ENCODE peak calls at places on chromosomes 4 and X, in five cellular contexts. P, T, C, G and S are unnamed samples.

GRCh38 chr4:86564795-86565194 is 29.3 kb upstream of the PTPN13 start:
- ATAC-seq in C (no peak), P (no peak), T (peak; percentile 74), G (peak; percentile 52), S (no peak)

GRCh38 chr4:128521634-128522253 is 234.1 kb upstream of the PGRMC2 start:
- ATAC-seq in T (no peak), C (no peak), G (no peak), P (no peak), S (no peak)

GRCh38 chr4:99921174-99921573 is 25.2 kb downstream of the DNAJB14 start:
- ATAC-seq in P (no peak), C (no peak), T (no peak), G (no peak), S (no peak)

GRCh38 chr4:128825226-128825625 is 15.7 kb downstream of the JADE1 start:
- ATAC-seq in T (no peak), P (no peak), G (no peak), C (peak; percentile 83), S (no peak)

GRCh38 chr4:1725521-1725920 is 4.2 kb downstream of the TACC3 start:
- ATAC-seq in P (no peak), T (no peak), G (no peak), C (no peak), S (no peak)

GRCh38 chr4:8507624-8508023 is 67.0 kb downstream of the TRMT44 start:
- ATAC-seq in C (no peak), P (no peak), G (no peak), T (no peak), S (no peak)

GRCh38 chrX:13109811-13110210 is 65.4 kb upstream of the FAM9C start:
- ATAC-seq in P (no peak), C (no peak), G (no peak), T (no peak), S (no peak)

GRCh38 chrX:151370906-151371305 is 26.1 kb upstream of the VMA21 start:
- ATAC-seq in C (peak; percentile 87), P (peak; percentile 92), T (no peak), G (no peak), S (no peak)

GRCh38 chrX:38595801-38596200 is 34.5 kb downstream of the TSPAN7 start:
- ATAC-seq in C (no peak), G (no peak), T (no peak), P (no peak), S (no peak)

GRCh38 chrX:36867143-36867542 is 141.0 kb upstream of the FAM47C start:
- ATAC-seq in T (no peak), C (no peak), G (peak; percentile 76), P (peak; percentile 55), S (no peak)

GRCh38 chrX:25196221-25196620 is 180.5 kb upstream of the ARX start:
- ATAC-seq in T (no peak), P (no peak), C (no peak), G (no peak), S (no peak)

GRCh38 chr4:40475609-40476008 is 140.5 kb downstream of the CHRNA9 start:
- ATAC-seq in G (no peak), C (peak; percentile 43), T (no peak), P (peak; percentile 46), S (no peak)

GRCh38 chr4:39568805-39569204 is 41.6 kb upstream of the UGDH start:
- ATAC-seq in G (peak; percentile 88), T (no peak), C (peak; percentile 58), P (no peak), S (no peak)

GRCh38 chrX:37608156-37608555 is 36.7 kb downstream of the LANCL3 start:
- ATAC-seq in C (no peak), P (no peak), T (no peak), G (no peak), S (no peak)

GRCh38 chrX:54397113-54397512 is 39.3 kb upstream of the WNK3 start:
- ATAC-seq in P (no peak), G (no peak), C (no peak), T (no peak), S (no peak)

GRCh38 chrX:44931441-44931973 is 58.5 kb downstream of the KDM6A start:
- ATAC-seq in G (peak; percentile 23), P (no peak), C (no peak), T (no peak), S (no peak)

GRCh38 chr4:183080372-183081115 is 18.5 kb upstream of the WWC2 start:
- ATAC-seq in C (no peak), G (no peak), P (peak; percentile 90), T (no peak), S (no peak)

GRCh38 chr4:174096456-174096855 is 187.0 kb downstream of the FBXO8 start:
- ATAC-seq in C (no peak), G (no peak), P (no peak), T (peak; percentile 19), S (no peak)

GRCh38 chr4:675036-675804 is 878 bp downstream of the MYL5 start:
- ATAC-seq in C (peak; percentile 30), G (peak; percentile 22), P (peak; percentile 29), T (peak; percentile 0), S (peak; percentile 7)

GRCh38 chrX:153474718-153475117 is 4.3 kb upstream of the HAUS7 start:
- ATAC-seq in C (no peak), G (no peak), P (no peak), T (no peak), S (peak; percentile 37)
- TF ChIP-seq POLR2AphosphoS5 in C (no peak), G (no peak), P (no peak), T (no peak), S (peak; percentile 56)

GRCh38 chrX:137143864-137144263 is 110.1 kb upstream of the GPR101 start:
- ATAC-seq in G (no peak), C (no peak), T (no peak), P (no peak), S (no peak)
- TF ChIP-seq EP300 in G (no peak), C (no peak), T (no peak), P (no peak), S (no peak)

GRCh38 chrX:12010436-12010835 is 127.8 kb upstream of the FRMPD4 start:
- ATAC-seq in T (no peak), C (no peak), P (no peak), G (no peak), S (no peak)
- H3K27ac ChIP-seq in T (no peak overlapping the region), C (no peak overlapping the region), P (no peak overlapping the region), G (no peak overlapping the region), S (no peak overlapping the region)

GRCh38 chrX:1418901-1419544 is 27.1 kb upstream of the SLC25A6 start:
- ATAC-seq in C (no peak), P (peak; percentile 15), T (no peak), G (no peak), S (no peak)
- TF ChIP-seq POLR2AphosphoS5 in C (no peak), P (no peak), T (no peak), G (peak; percentile 32), S (no peak)

GRCh38 chr4:83548151-83548905 is 12.4 kb downstream of the GPAT3 start:
- ATAC-seq in P (peak; percentile 84), G (peak; percentile 92), T (peak; percentile 78), C (peak; percentile 94), S (peak; percentile 66)
- TF ChIP-seq EP300 in P (peak; percentile 85), G (peak; percentile 55), T (no peak), C (peak; percentile 73), S (no peak)

GRCh38 chrX:154372612-154373022 is 1.8 kb downstream of the FLNA start:
- ATAC-seq in P (no peak), G (peak; percentile 59), C (no peak), T (no peak), S (no peak)

GRCh38 chrX:154376768-154377167 is 2.3 kb upstream of the EMD start:
- ATAC-seq in P (no peak), C (no peak), G (no peak), T (no peak), S (peak; percentile 3)

GRCh38 chrX:154374361-154375155 is at the start of gene FLNA:
- ATAC-seq in T (no peak), P (peak; percentile 5), C (no peak), G (no peak), S (peak; percentile 1)

GRCh38 chrX:154373340-154374306 is 811 bp downstream of the FLNA start:
- ATAC-seq in C (no peak), G (no peak), T (peak; percentile 23), P (peak; percentile 43), S (no peak)

DNA sequence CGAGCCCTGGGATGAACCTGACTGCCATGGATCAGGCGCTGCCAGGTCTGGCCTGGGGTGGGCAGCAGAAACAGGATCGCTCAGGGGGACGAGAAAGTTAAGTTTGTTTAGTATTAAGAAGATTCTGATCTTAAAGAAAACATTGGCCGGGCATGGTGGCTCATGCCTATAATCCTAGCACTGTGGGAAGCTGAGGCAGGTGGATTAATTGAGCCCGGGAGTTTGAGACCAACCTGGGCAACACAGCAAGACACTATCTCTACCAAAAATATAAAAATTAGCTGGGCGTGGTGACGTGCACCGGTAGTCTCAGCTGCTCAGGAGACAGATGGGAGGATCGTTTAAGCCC is 696 bp upstream of the FLNA start:
- ATAC-seq in P (no peak), G (no peak), C (no peak), T (no peak), S (no peak)
- H3K27ac ChIP-seq in P (no peak overlapping the region), G (no peak overlapping the region), C (peak overlapping the region; percentile 50), T (peak overlapping the region; percentile 42), S (peak overlapping the region; percentile 98)

GRCh38 chrX:103610282-103610681 is 2.5 kb downstream of the TCEAL3 start:
- ATAC-seq in P (no peak), G (no peak), C (no peak), T (no peak), S (no peak)

GRCh38 chrX:103613362-103613761 is 5.6 kb downstream of the TCEAL3 start:
- ATAC-seq in P (no peak), G (no peak), C (no peak), T (no peak), S (no peak)

GRCh38 chrX:103608305-103608963 is 671 bp downstream of the TCEAL3 start:
- ATAC-seq in P (no peak), C (no peak), G (peak; percentile 37), T (peak; percentile 56), S (peak; percentile 38)

GRCh38 chrX:103607385-103608304 is at the start of gene TCEAL3:
- ATAC-seq in C (no peak), G (peak; percentile 88), T (peak; percentile 74), P (no peak), S (peak; percentile 91)
- TF ChIP-seq POLR2AphosphoS5 in C (no peak), G (no peak), T (peak; percentile 55), P (no peak), S (peak; percentile 78)